ENCODE peak calls at places on chromosomes 3 and 15, in six cellular contexts. One of them, this sample, is unnamed.
A peak's percentile ranks its signal among the peaks of the same experiment; 100 is the strongest.

GRCh38 chr3:195013411-195013810 is 257.5 kb downstream of the XXYLT1 start:
- DNase-seq in breast epithelium: no peak
- DNase-seq in GM12878: no peak
- DNase-seq in heart left ventricle: no peak
- DNase-seq in testis: no peak
- DNase-seq in colonic mucosa: no peak
- DNase-seq in this sample: no peak

GRCh38 chr3:43769097-43769470 is 78.3 kb downstream of the ABHD5 start:
- DNase-seq in breast epithelium: no peak
- DNase-seq in GM12878: no peak
- DNase-seq in heart left ventricle: no peak
- DNase-seq in testis: no peak
- DNase-seq in colonic mucosa: no peak
- DNase-seq in this sample: no peak

GRCh38 chr3:60250210-60250609 is 1001.0 kb downstream of the FHIT start:
- DNase-seq in breast epithelium: no peak
- DNase-seq in GM12878: no peak
- DNase-seq in heart left ventricle: no peak
- DNase-seq in testis: no peak
- DNase-seq in colonic mucosa: no peak
- DNase-seq in this sample: no peak

GRCh38 chr15:42364529-42364928 is 5.2 kb downstream of the CAPN3 start:
- DNase-seq in breast epithelium: no peak
- DNase-seq in GM12878: no peak
- DNase-seq in heart left ventricle: no peak
- DNase-seq in testis: peak; percentile 49
- DNase-seq in colonic mucosa: peak; percentile 27
- DNase-seq in this sample: no peak

GRCh38 chr3:41698931-41699330 is 263.0 kb downstream of the ULK4 start:
- DNase-seq in breast epithelium: no peak
- DNase-seq in GM12878: no peak
- DNase-seq in heart left ventricle: no peak
- DNase-seq in testis: no peak
- DNase-seq in colonic mucosa: no peak
- DNase-seq in this sample: no peak

GRCh38 chr3:147157629-147158028 is 248.7 kb downstream of the ZIC4 start:
- DNase-seq in breast epithelium: no peak
- DNase-seq in GM12878: no peak
- DNase-seq in heart left ventricle: no peak
- DNase-seq in testis: no peak
- DNase-seq in colonic mucosa: no peak
- DNase-seq in this sample: no peak

GRCh38 chr3:168688267-168688666 is 592.5 kb upstream of the GOLIM4 start:
- DNase-seq in breast epithelium: no peak
- DNase-seq in GM12878: no peak
- DNase-seq in heart left ventricle: no peak
- DNase-seq in testis: no peak
- DNase-seq in colonic mucosa: no peak
- DNase-seq in this sample: no peak

GRCh38 chr15:77719450-77719849 is 86.7 kb upstream of the LINGO1 start:
- DNase-seq in breast epithelium: no peak
- DNase-seq in GM12878: no peak
- DNase-seq in heart left ventricle: no peak
- DNase-seq in testis: no peak
- DNase-seq in colonic mucosa: no peak
- DNase-seq in this sample: no peak

GRCh38 chr15:50003786-50004334 is 115.2 kb downstream of the ATP8B4 start:
- DNase-seq in breast epithelium: peak; percentile 74
- DNase-seq in GM12878: peak; percentile 37
- DNase-seq in heart left ventricle: peak; percentile 83
- DNase-seq in testis: peak; percentile 87
- DNase-seq in colonic mucosa: peak; percentile 89
- DNase-seq in this sample: peak; percentile 58

GRCh38 chr3:150215616-150216015 is 192.5 kb upstream of the TSC22D2 start:
- DNase-seq in breast epithelium: no peak
- DNase-seq in GM12878: no peak
- DNase-seq in heart left ventricle: no peak
- DNase-seq in testis: no peak
- DNase-seq in colonic mucosa: no peak
- DNase-seq in this sample: no peak

GRCh38 chr3:19347701-19348100 is 199.4 kb downstream of the KCNH8 start:
- DNase-seq in breast epithelium: no peak
- DNase-seq in GM12878: no peak
- DNase-seq in heart left ventricle: no peak
- DNase-seq in testis: no peak
- DNase-seq in colonic mucosa: no peak
- DNase-seq in this sample: no peak

GRCh38 chr3:19348500-19348899 is 200.2 kb downstream of the KCNH8 start:
- DNase-seq in breast epithelium: no peak
- DNase-seq in GM12878: no peak
- DNase-seq in heart left ventricle: no peak
- DNase-seq in testis: no peak
- DNase-seq in colonic mucosa: no peak
- DNase-seq in this sample: no peak

GRCh38 chr3:19346734-19347133 is 198.4 kb downstream of the KCNH8 start:
- DNase-seq in breast epithelium: no peak
- DNase-seq in GM12878: no peak
- DNase-seq in heart left ventricle: no peak
- DNase-seq in testis: no peak
- DNase-seq in colonic mucosa: no peak
- DNase-seq in this sample: no peak

DNA sequence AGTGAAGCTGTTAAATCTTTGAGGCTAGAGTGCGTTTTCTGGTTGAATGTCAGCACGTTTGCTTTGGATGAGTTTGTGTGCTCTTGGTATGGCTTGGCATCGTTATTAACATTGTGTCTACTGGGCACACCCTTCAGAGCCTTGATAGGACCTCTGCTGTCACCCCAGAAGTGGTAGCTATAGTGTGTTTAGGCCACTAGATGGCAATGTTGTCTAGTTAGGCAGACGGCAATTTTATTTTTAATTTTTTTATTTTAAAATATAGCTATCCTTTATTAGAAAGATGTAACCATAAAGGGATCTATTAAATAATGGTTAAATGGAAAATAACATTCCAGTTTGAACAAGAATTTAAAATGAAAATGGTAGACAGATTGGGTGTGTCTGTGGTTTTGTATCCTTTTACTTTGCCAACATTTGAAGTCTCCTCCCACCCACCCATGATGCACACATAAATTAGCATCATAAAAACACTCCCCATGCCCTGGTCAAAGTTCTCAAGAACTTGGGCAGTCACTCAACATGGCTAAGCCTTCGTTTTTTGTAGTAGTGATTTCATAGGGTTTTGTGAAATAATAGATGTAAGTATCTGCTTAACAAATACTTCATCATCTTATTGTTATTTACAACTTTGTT is 200.7 kb downstream of the KCNH8 start:
- DNase-seq in breast epithelium: no peak
- DNase-seq in GM12878: no peak
- DNase-seq in heart left ventricle: no peak
- DNase-seq in testis: peak; percentile 17
- DNase-seq in colonic mucosa: peak; percentile 18
- DNase-seq in this sample: no peak
- TF ChIP-seq CTCF in breast epithelium: peak; percentile 18
- TF ChIP-seq CTCF in GM12878: peak; percentile 70
- TF ChIP-seq CTCF in heart left ventricle: peak; percentile 86
- TF ChIP-seq CTCF in testis: no peak
- TF ChIP-seq CTCF in colonic mucosa: peak; percentile 65
- TF ChIP-seq CTCF in this sample: peak; percentile 48

GRCh38 chr15:71254503-71254902 is 139.2 kb downstream of the THSD4 start:
- DNase-seq in breast epithelium: no peak
- DNase-seq in GM12878: no peak
- DNase-seq in heart left ventricle: no peak
- DNase-seq in testis: no peak
- DNase-seq in colonic mucosa: no peak
- DNase-seq in this sample: no peak

GRCh38 chr15:71259866-71260265 is 144.6 kb downstream of the THSD4 start:
- DNase-seq in breast epithelium: no peak
- DNase-seq in GM12878: no peak
- DNase-seq in heart left ventricle: no peak
- DNase-seq in testis: no peak
- DNase-seq in colonic mucosa: no peak
- DNase-seq in this sample: no peak

GRCh38 chr15:71261418-71261817 is 146.1 kb downstream of the THSD4 start:
- DNase-seq in breast epithelium: no peak
- DNase-seq in GM12878: no peak
- DNase-seq in heart left ventricle: no peak
- DNase-seq in testis: no peak
- DNase-seq in colonic mucosa: no peak
- DNase-seq in this sample: no peak

GRCh38 chr15:71252036-71252898 is 137.0 kb downstream of the THSD4 start:
- DNase-seq in breast epithelium: no peak
- DNase-seq in GM12878: no peak
- DNase-seq in heart left ventricle: no peak
- DNase-seq in testis: peak; percentile 38
- DNase-seq in colonic mucosa: no peak
- DNase-seq in this sample: no peak

GRCh38 chr15:71256934-71257333 is 141.7 kb downstream of the THSD4 start:
- DNase-seq in breast epithelium: no peak
- DNase-seq in GM12878: no peak
- DNase-seq in heart left ventricle: no peak
- DNase-seq in testis: no peak
- DNase-seq in colonic mucosa: no peak
- DNase-seq in this sample: no peak
- TF ChIP-seq CTCF in breast epithelium: no peak
- TF ChIP-seq CTCF in GM12878: no peak
- TF ChIP-seq CTCF in heart left ventricle: no peak
- TF ChIP-seq CTCF in testis: no peak
- TF ChIP-seq CTCF in colonic mucosa: no peak
- TF ChIP-seq CTCF in this sample: no peak

GRCh38 chr3:127819656-127820055 is 2.7 kb downstream of the MGLL start:
- DNase-seq in breast epithelium: no peak
- DNase-seq in GM12878: no peak
- DNase-seq in heart left ventricle: no peak
- DNase-seq in testis: no peak
- DNase-seq in colonic mucosa: no peak
- DNase-seq in this sample: no peak

GRCh38 chr3:127819086-127819485 is 3.2 kb downstream of the MGLL start:
- DNase-seq in breast epithelium: no peak
- DNase-seq in GM12878: no peak
- DNase-seq in heart left ventricle: no peak
- DNase-seq in testis: no peak
- DNase-seq in colonic mucosa: no peak
- DNase-seq in this sample: no peak

GRCh38 chr3:127820871-127821853 is 1.2 kb downstream of the MGLL start:
- DNase-seq in breast epithelium: no peak
- DNase-seq in GM12878: no peak
- DNase-seq in heart left ventricle: peak; percentile 47
- DNase-seq in testis: no peak
- DNase-seq in colonic mucosa: peak; percentile 83
- DNase-seq in this sample: no peak

GRCh38 chr3:127822166-127822835 is at the start of gene MGLL:
- DNase-seq in breast epithelium: no peak
- DNase-seq in GM12878: no peak
- DNase-seq in heart left ventricle: peak; percentile 55
- DNase-seq in testis: peak; percentile 34
- DNase-seq in colonic mucosa: peak; percentile 66
- DNase-seq in this sample: peak; percentile 55

GRCh38 chr3:127820221-127820870 is 2.0 kb downstream of the MGLL start:
- DNase-seq in breast epithelium: no peak
- DNase-seq in GM12878: peak; percentile 41
- DNase-seq in heart left ventricle: no peak
- DNase-seq in testis: no peak
- DNase-seq in colonic mucosa: no peak
- DNase-seq in this sample: no peak
- TF ChIP-seq CTCF in breast epithelium: no peak
- TF ChIP-seq CTCF in GM12878: peak; percentile 25
- TF ChIP-seq CTCF in heart left ventricle: no peak
- TF ChIP-seq CTCF in testis: no peak
- TF ChIP-seq CTCF in colonic mucosa: no peak
- TF ChIP-seq CTCF in this sample: no peak

DNA sequence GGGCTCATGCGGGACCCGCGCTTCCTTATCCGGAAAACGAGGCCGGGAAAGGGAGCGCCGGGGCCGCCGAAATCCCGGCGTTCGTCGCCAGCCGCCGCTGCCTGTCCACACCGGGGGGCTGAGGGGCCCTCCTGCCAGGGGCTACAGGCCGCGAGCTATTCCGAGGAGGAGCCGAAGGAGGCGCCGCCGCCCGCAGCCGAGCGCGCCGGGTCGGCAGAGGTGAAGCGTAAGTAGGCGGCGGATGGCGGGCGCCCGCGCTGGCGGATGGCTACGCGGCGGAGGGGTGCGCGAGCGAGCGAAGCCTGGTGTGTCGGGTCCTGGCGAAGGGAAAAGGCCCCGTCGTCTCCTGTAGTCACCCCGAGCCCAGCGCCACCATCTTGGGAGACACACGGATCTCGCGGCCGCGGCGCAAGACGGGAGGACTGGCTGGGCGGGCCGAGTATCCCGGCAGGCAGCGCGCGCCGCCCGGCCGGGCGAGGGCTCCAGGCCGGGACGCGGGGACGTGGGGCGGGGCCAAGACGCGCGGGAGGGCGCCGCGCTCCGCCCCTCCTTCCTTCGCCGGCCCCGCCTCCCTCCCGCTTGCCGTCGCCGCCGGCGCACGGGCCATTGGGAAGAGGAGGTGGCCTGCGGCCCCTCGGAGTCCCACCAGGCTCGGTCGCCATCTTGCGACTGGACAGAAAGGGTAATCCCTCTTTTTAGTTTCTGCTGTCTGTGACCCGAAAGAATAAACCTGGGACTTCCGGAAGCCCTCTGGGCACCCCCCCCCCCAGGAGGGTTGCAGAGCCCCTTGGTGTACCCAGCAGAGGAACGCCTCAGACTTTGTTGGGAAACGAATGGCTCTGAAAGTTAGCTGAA is at the start of gene UBE3A:
- DNase-seq in breast epithelium: peak; percentile 83
- DNase-seq in GM12878: peak; percentile 63
- DNase-seq in heart left ventricle: peak; percentile 92
- DNase-seq in testis: peak; percentile 92
- DNase-seq in colonic mucosa: peak; percentile 87
- DNase-seq in this sample: peak; percentile 93
- TF ChIP-seq CTCF in breast epithelium: no peak
- TF ChIP-seq CTCF in GM12878: no peak
- TF ChIP-seq CTCF in heart left ventricle: peak; percentile 32
- TF ChIP-seq CTCF in testis: no peak
- TF ChIP-seq CTCF in colonic mucosa: peak; percentile 0
- TF ChIP-seq CTCF in this sample: no peak